ENCODE peak calls at places on chromosomes 16 and 17, in nine cellular contexts. One of them, this sample, is unnamed.

GRCh38 chr17:7756968-7757367 is 39.4 kb downstream of the DNAH2 start:
- DNase-seq in IMR-90: no peak
- DNase-seq in AG10803: no peak
- DNase-seq in AG09309: no peak
- DNase-seq in AG04450: no peak
- DNase-seq in Caco-2: no peak
- DNase-seq in epithelial cell of esophagus: no peak
- DNase-seq in GM12864: no peak
- DNase-seq in left lung: no peak
- DNase-seq in this sample: no peak

GRCh38 chr16:68760671-68761275 is 23.7 kb downstream of the CDH1 start:
- DNase-seq in IMR-90: peak
- DNase-seq in AG10803: no peak
- DNase-seq in AG09309: no peak
- DNase-seq in AG04450: no peak
- DNase-seq in Caco-2: no peak
- DNase-seq in epithelial cell of esophagus: peak
- DNase-seq in GM12864: peak
- DNase-seq in left lung: no peak
- DNase-seq in this sample: peak

GRCh38 chr17:16818340-16818739 is 128.3 kb downstream of the CCDC144A start:
- DNase-seq in IMR-90: no peak
- DNase-seq in AG10803: no peak
- DNase-seq in AG09309: no peak
- DNase-seq in AG04450: no peak
- DNase-seq in Caco-2: no peak
- DNase-seq in epithelial cell of esophagus: no peak
- DNase-seq in GM12864: no peak
- DNase-seq in left lung: no peak
- DNase-seq in this sample: no peak

GRCh38 chr16:49441366-49441780 is 67.8 kb downstream of the C16orf78 start:
- DNase-seq in IMR-90: no peak
- DNase-seq in AG10803: no peak
- DNase-seq in AG09309: no peak
- DNase-seq in AG04450: no peak
- DNase-seq in Caco-2: peak
- DNase-seq in epithelial cell of esophagus: no peak
- DNase-seq in GM12864: peak
- DNase-seq in left lung: no peak
- DNase-seq in this sample: no peak

GRCh38 chr17:70067104-70067503 is 7.9 kb upstream of the KCNJ16 start:
- DNase-seq in IMR-90: no peak
- DNase-seq in AG10803: no peak
- DNase-seq in AG09309: no peak
- DNase-seq in AG04450: no peak
- DNase-seq in Caco-2: no peak
- DNase-seq in epithelial cell of esophagus: no peak
- DNase-seq in GM12864: no peak
- DNase-seq in left lung: no peak
- DNase-seq in this sample: no peak

GRCh38 chr17:70968302-70968701 is 799.0 kb downstream of the KCNJ2 start:
- DNase-seq in IMR-90: peak
- DNase-seq in AG10803: no peak
- DNase-seq in AG09309: no peak
- DNase-seq in AG04450: peak
- DNase-seq in Caco-2: no peak
- DNase-seq in epithelial cell of esophagus: peak
- DNase-seq in GM12864: no peak
- DNase-seq in left lung: no peak
- DNase-seq in this sample: no peak

GRCh38 chr16:27475561-27475960 is 73.6 kb downstream of the IL21R start:
- DNase-seq in IMR-90: peak
- DNase-seq in AG10803: peak
- DNase-seq in AG09309: peak
- DNase-seq in AG04450: peak
- DNase-seq in Caco-2: no peak
- DNase-seq in epithelial cell of esophagus: peak
- DNase-seq in GM12864: no peak
- DNase-seq in left lung: no peak
- DNase-seq in this sample: no peak

GRCh38 chr16:49560018-49560830 is 186.6 kb downstream of the C16orf78 start:
- DNase-seq in IMR-90: no peak
- DNase-seq in AG10803: no peak
- DNase-seq in AG09309: peak
- DNase-seq in AG04450: no peak
- DNase-seq in Caco-2: no peak
- DNase-seq in epithelial cell of esophagus: no peak
- DNase-seq in GM12864: no peak
- DNase-seq in left lung: no peak
- DNase-seq in this sample: no peak

GRCh38 chr17:56754523-56755208 is 79.1 kb downstream of the C17orf67 start:
- DNase-seq in IMR-90: peak
- DNase-seq in AG10803: peak
- DNase-seq in AG09309: no peak
- DNase-seq in AG04450: no peak
- DNase-seq in Caco-2: no peak
- DNase-seq in epithelial cell of esophagus: no peak
- DNase-seq in GM12864: no peak
- DNase-seq in left lung: no peak
- DNase-seq in this sample: no peak

GRCh38 chr17:65473985-65474384 is 87.5 kb downstream of the AXIN2 start:
- DNase-seq in IMR-90: no peak
- DNase-seq in AG10803: no peak
- DNase-seq in AG09309: no peak
- DNase-seq in AG04450: no peak
- DNase-seq in Caco-2: no peak
- DNase-seq in epithelial cell of esophagus: no peak
- DNase-seq in GM12864: no peak
- DNase-seq in left lung: no peak
- DNase-seq in this sample: no peak

GRCh38 chr17:64081802-64082799 is 47.8 kb downstream of the ERN1 start:
- DNase-seq in IMR-90: peak
- DNase-seq in AG10803: peak
- DNase-seq in AG09309: peak
- DNase-seq in AG04450: peak
- DNase-seq in Caco-2: no peak
- DNase-seq in epithelial cell of esophagus: peak
- DNase-seq in GM12864: peak
- DNase-seq in left lung: no peak
- DNase-seq in this sample: peak

GRCh38 chr17:79843917-79844815 is 4.9 kb upstream of the CBX4 start:
- DNase-seq in IMR-90: peak
- DNase-seq in AG10803: peak
- DNase-seq in AG09309: no peak
- DNase-seq in AG04450: no peak
- DNase-seq in Caco-2: peak
- DNase-seq in epithelial cell of esophagus: peak
- DNase-seq in GM12864: no peak
- DNase-seq in left lung: peak
- DNase-seq in this sample: peak

GRCh38 chr16:22014271-22014873 is 6.5 kb downstream of the MOSMO start:
- DNase-seq in IMR-90: no peak
- DNase-seq in AG10803: no peak
- DNase-seq in AG09309: no peak
- DNase-seq in AG04450: no peak
- DNase-seq in Caco-2: no peak
- DNase-seq in epithelial cell of esophagus: peak
- DNase-seq in GM12864: no peak
- DNase-seq in left lung: no peak
- DNase-seq in this sample: no peak

GRCh38 chr17:42132941-42133340 is 10.3 kb downstream of the HSPB9 start:
- DNase-seq in IMR-90: peak
- DNase-seq in AG10803: peak
- DNase-seq in AG09309: peak
- DNase-seq in AG04450: no peak
- DNase-seq in Caco-2: no peak
- DNase-seq in epithelial cell of esophagus: peak
- DNase-seq in GM12864: no peak
- DNase-seq in left lung: peak
- DNase-seq in this sample: peak

GRCh38 chr17:2050871-2051387 is 4.0 kb upstream of the HIC1 start:
- DNase-seq in IMR-90: peak
- DNase-seq in AG10803: no peak
- DNase-seq in AG09309: no peak
- DNase-seq in AG04450: no peak
- DNase-seq in Caco-2: no peak
- DNase-seq in epithelial cell of esophagus: peak
- DNase-seq in GM12864: no peak
- DNase-seq in left lung: peak
- DNase-seq in this sample: no peak

GRCh38 chr17:17573912-17574311 is 17.6 kb downstream of the PEMT start:
- DNase-seq in IMR-90: no peak
- DNase-seq in AG10803: peak
- DNase-seq in AG09309: no peak
- DNase-seq in AG04450: no peak
- DNase-seq in Caco-2: no peak
- DNase-seq in epithelial cell of esophagus: no peak
- DNase-seq in GM12864: no peak
- DNase-seq in left lung: no peak
- DNase-seq in this sample: no peak

DNA sequence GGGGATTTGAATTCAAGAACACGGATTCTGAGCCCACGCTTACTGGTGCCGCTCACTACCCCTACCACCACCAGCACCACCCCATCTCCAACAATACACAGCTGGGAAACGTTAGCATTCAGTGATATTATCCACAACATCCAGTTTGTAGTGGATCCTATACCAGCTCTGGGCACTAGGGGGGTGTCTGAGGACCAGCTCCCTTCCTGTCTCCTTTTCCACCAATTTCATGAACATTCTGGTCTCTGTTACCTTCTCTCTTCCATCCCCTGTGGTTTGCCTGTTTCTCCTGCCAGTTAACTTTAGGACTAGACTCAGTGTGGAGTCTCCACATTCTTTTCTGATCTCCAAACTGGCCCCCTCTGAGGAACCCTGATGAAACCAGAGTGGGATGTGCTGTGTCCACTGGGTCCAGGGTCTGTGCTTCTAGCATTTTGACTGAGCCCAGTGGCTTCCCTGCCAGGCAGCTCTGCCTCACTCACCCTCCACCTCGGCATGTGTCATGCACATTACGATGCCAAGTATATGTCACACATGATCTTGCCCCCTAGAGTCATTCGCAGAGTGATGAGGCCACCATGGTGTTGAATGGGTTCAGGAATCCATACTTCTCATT is 187.0 kb upstream of the CDH13 start:
- DNase-seq in IMR-90: peak
- DNase-seq in AG10803: peak
- DNase-seq in AG09309: no peak
- DNase-seq in AG04450: no peak
- DNase-seq in Caco-2: no peak
- DNase-seq in epithelial cell of esophagus: peak
- DNase-seq in GM12864: no peak
- DNase-seq in left lung: no peak
- DNase-seq in this sample: peak
- TF ChIP-seq CTCF in IMR-90: peak
- TF ChIP-seq CTCF in AG10803: peak
- TF ChIP-seq CTCF in AG09309: peak
- TF ChIP-seq CTCF in AG04450: peak
- TF ChIP-seq CTCF in Caco-2: peak
- TF ChIP-seq CTCF in epithelial cell of esophagus: peak
- TF ChIP-seq CTCF in GM12864: peak
- TF ChIP-seq CTCF in left lung: no peak
- TF ChIP-seq CTCF in this sample: peak

DNA sequence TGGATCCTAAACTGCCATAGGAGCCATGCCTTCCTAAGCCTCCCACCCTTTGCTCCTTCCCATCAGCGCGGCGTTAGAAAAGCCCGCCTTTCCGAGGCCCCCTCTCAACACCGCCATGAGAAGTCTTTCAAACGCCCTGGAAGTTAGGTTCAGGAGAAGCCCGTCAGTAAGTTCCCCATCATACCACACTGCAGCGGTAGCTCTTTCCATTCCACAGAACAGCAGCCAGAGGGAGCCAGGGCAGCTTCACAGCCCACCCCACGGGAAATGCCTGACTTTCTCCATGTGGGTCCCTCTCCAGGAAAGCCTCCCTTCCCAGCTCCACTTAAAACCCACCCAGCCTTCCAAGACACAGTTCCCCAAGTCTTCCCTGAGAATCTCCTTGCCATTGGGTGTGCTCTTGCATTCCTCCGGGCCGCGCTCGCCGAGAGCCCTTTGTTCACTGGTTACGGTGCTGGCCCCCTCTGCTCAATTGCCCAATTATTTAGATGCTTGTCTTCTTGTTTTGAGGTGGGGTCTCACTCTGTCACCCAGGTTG is 28.7 kb downstream of the KIAA0513 start:
- DNase-seq in IMR-90: peak
- DNase-seq in AG10803: peak
- DNase-seq in AG09309: no peak
- DNase-seq in AG04450: no peak
- DNase-seq in Caco-2: no peak
- DNase-seq in epithelial cell of esophagus: no peak
- DNase-seq in GM12864: no peak
- DNase-seq in left lung: no peak
- DNase-seq in this sample: no peak
- TF ChIP-seq CTCF in IMR-90: peak
- TF ChIP-seq CTCF in AG10803: peak
- TF ChIP-seq CTCF in AG09309: no peak
- TF ChIP-seq CTCF in AG04450: peak
- TF ChIP-seq CTCF in Caco-2: no peak
- TF ChIP-seq CTCF in epithelial cell of esophagus: no peak
- TF ChIP-seq CTCF in GM12864: peak
- TF ChIP-seq CTCF in left lung: no peak
- TF ChIP-seq CTCF in this sample: no peak

DNA sequence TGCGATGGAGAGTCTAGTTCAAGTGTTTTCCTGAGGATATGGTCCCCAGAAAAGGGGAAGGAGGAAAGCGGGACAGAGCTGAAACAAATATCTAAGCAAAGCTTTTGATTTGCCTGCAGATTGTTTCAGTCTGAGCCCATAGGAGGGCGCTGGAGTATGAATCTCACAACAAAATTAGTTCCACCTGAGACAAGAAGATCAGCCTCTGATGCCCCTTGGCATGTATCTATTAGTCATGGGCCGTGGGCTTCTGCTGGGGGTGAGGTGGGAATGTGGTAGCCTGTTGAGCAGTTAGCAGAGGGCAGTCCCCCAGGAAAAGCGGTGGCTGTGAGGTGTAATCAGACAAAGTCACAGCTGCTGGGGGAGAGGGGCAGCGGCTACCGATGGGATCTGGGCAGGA is 446.9 kb downstream of the CA10 start:
- DNase-seq in IMR-90: no peak
- DNase-seq in AG10803: no peak
- DNase-seq in AG09309: no peak
- DNase-seq in AG04450: no peak
- DNase-seq in Caco-2: no peak
- DNase-seq in epithelial cell of esophagus: no peak
- DNase-seq in GM12864: no peak
- DNase-seq in left lung: no peak
- DNase-seq in this sample: no peak
- TF ChIP-seq CTCF in IMR-90: no peak
- TF ChIP-seq CTCF in AG10803: no peak
- TF ChIP-seq CTCF in AG09309: no peak
- TF ChIP-seq CTCF in AG04450: no peak
- TF ChIP-seq CTCF in Caco-2: no peak
- TF ChIP-seq CTCF in epithelial cell of esophagus: no peak
- TF ChIP-seq CTCF in GM12864: no peak
- TF ChIP-seq CTCF in left lung: no peak
- TF ChIP-seq CTCF in this sample: no peak

DNA sequence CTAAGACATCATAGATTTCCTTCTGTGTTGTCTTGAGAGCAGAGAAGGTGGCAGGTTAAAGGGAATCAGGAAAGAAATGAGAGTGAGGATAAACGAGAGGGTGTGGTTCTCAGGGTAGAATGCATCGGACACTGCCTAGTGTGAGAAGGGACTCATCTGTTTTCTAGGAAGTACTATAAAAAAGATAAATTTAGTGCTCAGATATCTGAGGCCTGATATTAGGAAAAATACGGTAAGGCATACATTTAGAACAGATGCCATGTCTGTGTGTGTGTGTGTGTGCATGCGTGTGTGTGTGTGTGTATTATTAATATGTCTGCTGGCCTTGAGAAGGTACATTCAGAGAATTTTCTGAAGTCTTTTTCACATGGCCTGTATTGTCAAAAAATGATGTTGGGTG is 414.9 kb downstream of the MAF start:
- DNase-seq in IMR-90: no peak
- DNase-seq in AG10803: no peak
- DNase-seq in AG09309: no peak
- DNase-seq in AG04450: no peak
- DNase-seq in Caco-2: no peak
- DNase-seq in epithelial cell of esophagus: no peak
- DNase-seq in GM12864: no peak
- DNase-seq in left lung: no peak
- DNase-seq in this sample: no peak
- TF ChIP-seq CTCF in IMR-90: no peak
- TF ChIP-seq CTCF in AG10803: no peak
- TF ChIP-seq CTCF in AG09309: no peak
- TF ChIP-seq CTCF in AG04450: no peak
- TF ChIP-seq CTCF in Caco-2: no peak
- TF ChIP-seq CTCF in epithelial cell of esophagus: no peak
- TF ChIP-seq CTCF in GM12864: no peak
- TF ChIP-seq CTCF in left lung: no peak
- TF ChIP-seq CTCF in this sample: no peak

This sample was measured in Calu3.